ENCODE peak calls at places on chromosomes 7 and 10, in eight cellular contexts. J is HCT116, S is fibroblast of mammary gland, G is heart left ventricle, E is cardiac muscle cell, W is HFF-Myc, A is fibroblast of pulmonary artery, V is cardiac fibroblast. H is an unnamed sample.

GRCh38 chr7:44595934-44596635 is 10.3 kb upstream of the OGDH start:
- DNase-seq in G (no peak), E (peak), V (peak), W (no peak), A (peak), J (no peak), S (peak), H (no peak)

GRCh38 chr7:1963575-1963974 is 269.2 kb downstream of the MAD1L1 start:
- DNase-seq in A (no peak), S (no peak), G (peak), J (no peak), V (no peak), W (no peak), E (no peak), H (no peak)

GRCh38 chr10:59668081-59668480 is 41.6 kb downstream of the SLC16A9 start:
- DNase-seq in A (no peak), E (no peak), W (no peak), S (no peak), G (no peak), J (no peak), V (no peak), H (no peak)

GRCh38 chr7:99397632-99397983 is 10.8 kb downstream of the PDAP1 start:
- DNase-seq in E (no peak), A (no peak), G (no peak), S (no peak), J (no peak), W (no peak), V (no peak), H (no peak)

GRCh38 chr7:106609416-106609815 is 51.5 kb downstream of the CCDC71L start:
- DNase-seq in A (peak), W (no peak), V (peak), J (no peak), G (no peak), S (peak), E (peak), H (peak)

GRCh38 chr7:96936621-96937020 is 68.7 kb upstream of the DLX6 start:
- DNase-seq in W (no peak), A (no peak), G (no peak), V (no peak), E (no peak), S (no peak), J (no peak), H (no peak)

GRCh38 chr10:78505657-78506056 is 472.0 kb downstream of the RPS24 start:
- DNase-seq in A (no peak), E (no peak), W (no peak), G (no peak), V (no peak), S (peak), J (no peak), H (no peak)

GRCh38 chr7:77327932-77328628 is 88.1 kb downstream of the GSAP start:
- DNase-seq in G (peak), S (no peak), J (no peak), W (no peak), E (peak), V (peak), A (no peak), H (no peak)

GRCh38 chr7:49294611-49295010 is 370.3 kb downstream of the CDC14C start:
- DNase-seq in V (peak), A (peak), S (peak), E (no peak), W (no peak), G (no peak), J (no peak), H (no peak)

GRCh38 chr10:99685232-99686041 is 26.1 kb downstream of the ENTPD7 start:
- DNase-seq in E (no peak), J (no peak), V (no peak), W (no peak), G (no peak), S (no peak), A (no peak), H (no peak)

GRCh38 chr10:78457804-78458483 is 424.3 kb downstream of the RPS24 start:
- DNase-seq in G (peak), S (peak), W (peak), V (peak), A (peak), E (peak), J (no peak), H (peak)

GRCh38 chr10:78972160-78972946 is 96.4 kb upstream of the ZMIZ1 start:
- DNase-seq in G (peak), E (peak), V (peak), S (peak), A (peak), W (peak), J (peak), H (no peak)

GRCh38 chr10:130921461-130921860 is 390.1 kb downstream of the TCERG1L start:
- DNase-seq in A (no peak), J (no peak), E (no peak), G (no peak), S (no peak), V (no peak), W (no peak), H (no peak)

GRCh38 chr7:2050511-2050866 is 182.3 kb downstream of the MAD1L1 start:
- DNase-seq in W (no peak), A (no peak), G (peak), E (no peak), J (no peak), V (no peak), S (no peak), H (no peak)

GRCh38 chr10:84478155-84478554 is 149.8 kb downstream of the CCSER2 start:
- DNase-seq in V (peak), J (no peak), S (peak), W (no peak), A (peak), E (peak), G (no peak), H (no peak)

GRCh38 chr10:77625379-77625778 is 12.2 kb downstream of the KCNMA1 start:
- DNase-seq in V (no peak), A (no peak), G (no peak), S (no peak), W (no peak), E (no peak), J (no peak), H (no peak)

GRCh38 chr7:31074403-31074802 is 22.3 kb downstream of the ADCYAP1R1 start:
- DNase-seq in V (no peak), A (no peak), J (no peak), S (no peak), G (peak), E (no peak), W (no peak), H (no peak)

GRCh38 chr10:110307805-110308204 is 3.1 kb upstream of the SMNDC1 start:
- DNase-seq in A (peak), J (no peak), E (peak), G (no peak), W (no peak), V (peak), S (no peak), H (no peak)

GRCh38 chr7:50393547-50394252 is 56.5 kb downstream of the FIGNL1 start:
- DNase-seq in A (no peak), G (no peak), V (no peak), S (no peak), W (no peak), J (no peak), E (no peak), H (no peak)

GRCh38 chr7:125089171-125089570 is 159.5 kb upstream of the POT1 start:
- DNase-seq in J (no peak), G (no peak), V (no peak), E (no peak), A (no peak), W (no peak), S (no peak), H (no peak)

GRCh38 chr7:100949931-100950443 is 653 bp downstream of the MUC3A start:
- DNase-seq in S (no peak), G (no peak), A (no peak), E (no peak), V (no peak), J (no peak), W (no peak), H (no peak)

GRCh38 chr10:33808475-33808874 is 474.0 kb upstream of the NRP1 start:
- DNase-seq in V (no peak), E (no peak), J (no peak), G (no peak), W (no peak), S (no peak), A (no peak), H (no peak)

GRCh38 chr10:99849525-99849924 is 67.1 kb downstream of the ABCC2 start:
- DNase-seq in S (no peak), V (no peak), J (no peak), W (no peak), G (no peak), A (no peak), E (no peak), H (no peak)

GRCh38 chr10:74593470-74593869 is 232.9 kb upstream of the KAT6B start:
- DNase-seq in G (no peak), V (peak), S (peak), W (peak), E (peak), J (no peak), A (peak), H (peak)

GRCh38 chr7:104767826-104768536 is 246.0 kb upstream of the KMT2E start:
- DNase-seq in V (no peak), A (no peak), W (no peak), G (no peak), J (no peak), S (no peak), E (no peak), H (no peak)

GRCh38 chr10:75707080-75707840 is 275.8 kb downstream of the LRMDA start:
- DNase-seq in G (no peak), E (no peak), S (no peak), W (no peak), A (no peak), V (no peak), J (no peak), H (no peak)

GRCh38 chr7:28170701-28171100 is 9.9 kb downstream of the JAZF1 start:
- DNase-seq in J (no peak), G (no peak), A (no peak), E (no peak), S (no peak), V (no peak), W (no peak), H (no peak)

GRCh38 chr7:51860305-51860704 is 543.7 kb upstream of the COBL start:
- DNase-seq in G (no peak), E (no peak), V (no peak), J (no peak), A (no peak), W (no peak), S (no peak), H (no peak)

GRCh38 chr7:119720541-119720940 is 552.4 kb upstream of the KCND2 start:
- DNase-seq in V (peak), E (peak), W (peak), G (no peak), A (peak), S (peak), J (peak), H (peak)

GRCh38 chr7:30188806-30189205 is 54.0 kb downstream of the MTURN start:
- DNase-seq in E (no peak), A (no peak), S (no peak), J (no peak), G (no peak), V (no peak), W (no peak), H (no peak)

GRCh38 chr7:116172353-116172752 is 38.0 kb upstream of the TES start:
- DNase-seq in W (peak), A (no peak), G (no peak), E (no peak), J (no peak), S (no peak), V (no peak), H (no peak)

GRCh38 chr10:117662126-117662525 is 119.6 kb downstream of the EMX2 start:
- DNase-seq in J (no peak), G (no peak), S (peak), A (no peak), V (no peak), W (no peak), E (no peak), H (no peak)

GRCh38 chr7:38881947-38882684 is 26.9 kb downstream of the VPS41 start:
- DNase-seq in S (no peak), E (no peak), G (no peak), W (no peak), V (no peak), J (no peak), A (no peak), H (no peak)

DNA sequence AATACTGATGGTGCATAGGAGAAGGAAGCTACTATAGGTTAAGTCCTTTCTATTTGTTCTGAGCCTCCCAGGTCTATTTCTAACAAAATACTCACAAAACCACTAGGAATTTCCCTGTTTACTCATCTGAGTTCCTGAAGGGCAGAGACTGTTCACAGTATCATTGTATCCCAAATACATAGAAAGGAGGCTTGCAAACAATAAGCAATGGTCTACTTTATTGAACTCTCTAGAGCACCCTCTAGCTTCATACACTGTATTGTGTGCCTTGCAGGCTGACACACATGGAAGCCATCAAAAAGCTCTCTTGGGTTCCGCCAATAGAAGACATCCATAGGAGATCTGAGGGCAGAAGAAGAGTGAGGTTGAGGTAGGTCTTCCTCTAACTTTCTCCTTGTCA is 826.1 kb downstream of the GRM8 start:
- DNase-seq in A (no peak), V (no peak), G (no peak), W (no peak), E (no peak), S (no peak), J (no peak), H (no peak)
- TF ChIP-seq CTCF in A (no peak), V (no peak), G (no peak), W (no peak), E (no peak), S (no peak), J (no peak), H (no peak)

DNA sequence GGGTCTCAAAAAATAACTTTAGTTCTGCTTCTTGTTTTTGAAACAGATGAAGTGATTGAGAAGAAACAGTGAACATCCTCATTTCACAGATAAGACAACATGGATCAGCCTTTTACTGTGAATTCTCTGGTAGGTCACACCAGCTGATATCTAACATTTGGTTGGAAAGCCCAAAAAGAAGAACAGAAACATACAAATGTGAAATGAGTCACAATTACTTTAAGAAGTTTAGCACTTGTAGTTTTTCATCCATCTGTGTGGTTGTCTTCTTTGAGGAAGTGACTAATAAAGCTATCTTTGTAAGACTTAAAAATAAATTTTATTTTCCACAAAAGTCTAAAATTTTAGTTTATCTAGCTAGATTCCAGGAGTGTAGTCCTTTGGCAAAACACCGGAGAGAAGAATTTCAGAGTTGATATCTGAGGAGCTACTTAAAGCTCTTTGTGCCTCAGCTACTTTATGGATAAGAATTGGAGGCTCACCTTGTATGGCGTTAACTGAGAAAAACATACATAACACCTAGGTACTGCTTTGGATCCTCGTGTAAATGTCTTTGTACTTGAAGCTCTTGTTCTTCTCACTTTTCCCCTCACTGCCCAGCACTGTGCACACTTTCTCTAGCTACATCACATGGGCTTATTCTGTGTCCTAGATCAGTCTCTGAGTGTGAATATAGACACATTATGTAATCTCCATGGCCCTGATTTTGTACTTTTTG is 21.7 kb downstream of the STAMBPL1 start:
- DNase-seq in V (no peak), E (no peak), J (no peak), G (no peak), W (no peak), S (peak), A (no peak), H (no peak)
- H3K4me3 ChIP-seq in V (no peak), E (no peak), J (no peak), G (no peak), W (no peak), S (no peak), A (no peak), H (no peak)

DNA sequence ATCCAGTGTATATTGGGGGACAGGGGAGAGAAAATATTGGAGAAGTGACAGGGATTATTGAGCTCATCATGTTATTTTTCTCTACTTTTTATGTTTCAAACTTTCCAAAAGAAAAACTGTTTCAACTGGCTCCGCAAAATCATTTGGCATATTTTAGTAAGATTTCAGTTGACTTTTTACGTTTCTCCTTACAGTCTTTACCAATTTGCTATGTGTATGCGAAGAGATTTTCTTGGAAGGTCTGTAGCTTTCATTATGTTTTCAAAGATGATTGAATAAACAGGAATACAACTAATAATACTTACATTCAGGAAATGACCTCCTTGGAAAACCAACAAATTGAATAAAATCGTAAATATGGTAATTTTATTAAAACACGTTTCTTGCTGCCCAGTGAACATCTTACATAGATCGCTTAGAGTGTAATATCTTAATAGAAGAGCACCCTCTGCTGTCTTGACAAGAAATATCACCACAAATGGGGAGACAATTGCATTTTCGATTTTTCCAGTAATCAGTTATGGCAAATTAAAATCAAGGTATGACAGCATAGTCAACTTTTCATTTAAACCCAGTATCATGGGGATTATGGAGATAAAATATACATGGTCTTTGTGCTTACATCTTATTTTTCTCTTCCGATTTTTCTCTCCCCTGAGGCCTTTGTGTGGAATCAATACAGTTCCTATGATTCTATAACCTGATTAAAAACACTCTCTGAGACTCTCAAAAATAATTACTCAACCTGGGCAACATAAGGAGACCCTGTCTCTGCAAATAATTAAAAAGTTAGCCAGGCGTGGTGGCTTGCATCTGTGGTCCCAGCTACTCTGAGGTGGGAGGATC is 43.1 kb downstream of the MBL2 start:
- DNase-seq in W (no peak), J (peak), G (no peak), E (peak), A (peak), V (peak), S (peak), H (no peak)
- TF ChIP-seq CTCF in W (peak), J (peak), G (peak), E (peak), A (peak), V (peak), S (peak), H (peak)

GRCh38 chr7:54769203-54769602 is 10.2 kb upstream of the SEC61G start:
- DNase-seq in A (no peak), S (peak), J (no peak), W (no peak), E (no peak), V (no peak), G (no peak), H (no peak)
- H3K4me3 ChIP-seq in A (no peak), S (no peak), J (no peak), W (no peak), E (no peak), V (no peak), G (no peak), H (no peak)

DNA sequence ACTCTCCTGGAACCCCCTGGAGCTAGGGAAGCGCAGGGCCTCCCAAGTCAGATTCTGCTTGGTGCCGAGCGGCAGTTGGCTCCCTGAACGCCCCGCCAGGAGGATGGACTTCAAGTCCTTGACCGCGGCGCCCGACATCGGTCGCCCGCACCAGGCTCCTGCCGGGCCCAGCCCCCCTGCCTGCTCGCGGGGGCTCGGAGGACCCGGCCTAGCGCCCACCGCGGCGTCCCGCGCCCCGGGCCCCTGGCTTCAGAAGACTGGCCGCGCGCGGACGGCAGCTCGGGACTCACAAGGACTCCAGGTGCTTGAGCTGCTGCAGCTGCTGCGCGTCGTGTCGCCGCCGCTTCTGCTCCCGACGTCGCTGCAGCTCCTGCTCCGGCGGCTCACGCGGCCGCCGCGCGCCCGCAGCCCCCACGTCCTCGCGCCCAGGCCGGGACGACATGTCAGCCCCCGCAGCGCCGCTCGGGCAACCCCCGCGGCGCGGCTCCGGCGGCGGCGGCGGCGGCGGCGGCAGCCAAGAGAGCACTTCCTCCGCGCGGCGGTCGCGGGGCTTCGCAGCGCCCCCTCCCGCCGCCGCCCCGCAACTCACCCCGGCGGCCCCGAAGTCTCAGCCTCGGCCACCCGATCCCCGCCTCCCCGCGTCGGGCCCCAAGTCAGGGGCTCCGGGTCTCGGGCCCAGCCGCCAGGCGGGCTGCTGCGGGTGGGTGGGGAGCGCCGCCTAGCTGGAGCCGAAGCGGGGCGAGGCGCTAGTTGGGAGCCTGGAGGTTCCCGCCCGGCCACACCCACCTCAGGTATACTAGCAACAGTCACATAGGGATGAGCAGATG is at the start of gene RP9:
- DNase-seq in E (peak), J (peak), G (peak), W (no peak), A (peak), V (peak), S (peak), H (no peak)
- TF ChIP-seq CTCF in E (peak), J (peak), G (peak), W (peak), A (no peak), V (no peak), S (no peak), H (no peak)